ENCODE peak calls at places on chromosomes 11 and 22, in five cellular contexts. T, N, S, W and M are unnamed samples.

GRCh38 chr22:49097966-49098365 is 729.7 kb downstream of the BRD1 start:
- DNase-seq in N (no peak), W (no peak), S (no peak), T (no peak), M (no peak)

GRCh38 chr11:30346068-30346688 is 23.3 kb downstream of the ARL14EP start:
- DNase-seq in T (no peak), N (peak), S (no peak), W (peak), M (no peak)

GRCh38 chr22:38718414-38718813 is 12.7 kb downstream of the GTPBP1 start:
- DNase-seq in S (no peak), W (peak), N (no peak), T (no peak), M (no peak)

GRCh38 chr11:36127550-36127949 is 161.7 kb downstream of the COMMD9 start:
- DNase-seq in T (no peak), N (no peak), W (no peak), S (no peak), M (no peak)

GRCh38 chr11:76560219-76560618 is 110.3 kb downstream of the LRRC32 start:
- DNase-seq in T (no peak), W (no peak), N (no peak), S (no peak), M (no peak)

GRCh38 chr11:120612363-120613263 is 101.1 kb downstream of the GRIK4 start:
- DNase-seq in N (peak), S (no peak), W (no peak), T (no peak), M (no peak)

GRCh38 chr22:39938509-39938908 is 21.7 kb upstream of the TMA7B start:
- DNase-seq in T (peak), S (no peak), N (no peak), W (no peak), M (no peak)

GRCh38 chr22:32574957-32575893 is 100.6 kb downstream of the FBXO7 start:
- DNase-seq in T (no peak), W (no peak), S (no peak), N (no peak), M (no peak)

GRCh38 chr11:68412593-68413475 is 47.7 kb upstream of the PPP6R3 start:
- DNase-seq in N (no peak), T (no peak), W (peak), S (no peak), M (no peak)

GRCh38 chr11:62507023-62507422 is 39.6 kb downstream of the AHNAK start:
- DNase-seq in N (no peak), T (no peak), S (no peak), W (no peak), M (no peak)

GRCh38 chr11:95536049-95536448 is 253.5 kb downstream of the FAM76B start:
- DNase-seq in W (peak), N (no peak), T (no peak), S (no peak), M (no peak)

GRCh38 chr11:10829139-10829538 is 20.4 kb upstream of the EIF4G2 start:
- DNase-seq in N (no peak), T (no peak), S (no peak), W (no peak), M (no peak)

GRCh38 chr11:30583505-30584280 is 2.5 kb downstream of the MPPED2 start:
- DNase-seq in N (peak), T (no peak), S (no peak), W (no peak), M (no peak)

GRCh38 chr11:69637956-69638871 is 2.7 kb upstream of the CCND1 start:
- DNase-seq in T (no peak), N (peak), W (peak), S (no peak), M (no peak)